ENCODE peak calls at places on chromosome 4, in eight cellular contexts. V, L, G, N, A, P, I and Q are unnamed samples.

GRCh38 chr4:109998867-109999303 is 86.2 kb downstream of the EGF start:
- DNase-seq in V (no peak), L (peak; percentile 43), G (no peak), N (peak; percentile 59), A (no peak), P (no peak), I (peak; percentile 61), Q (peak; percentile 65)

GRCh38 chr4:38077791-38078489 is 117.7 kb downstream of the PTTG2 start:
- DNase-seq in V (no peak), L (no peak), G (no peak), N (no peak), A (no peak), P (no peak), I (no peak), Q (no peak)

GRCh38 chr4:157550028-157550427 is 329.5 kb downstream of the GRIA2 start:
- DNase-seq in V (no peak), L (no peak), G (no peak), N (no peak), A (no peak), P (no peak), I (no peak), Q (no peak)

GRCh38 chr4:37687175-37687525 is 974 bp upstream of the RELL1 start:
- DNase-seq in V (no peak), L (no peak), G (no peak), N (no peak), A (no peak), P (no peak), I (no peak), Q (peak; percentile 87)

GRCh38 chr4:67320645-67321044 is 224.7 kb downstream of the CENPC start:
- DNase-seq in V (peak; percentile 33), L (no peak), G (no peak), N (no peak), A (no peak), P (no peak), I (no peak), Q (peak; percentile 13)

GRCh38 chr4:121938282-121939092 is 13.4 kb downstream of the TRPC3 start:
- DNase-seq in V (no peak), L (no peak), G (no peak), N (no peak), A (no peak), P (no peak), I (peak; percentile 12), Q (no peak)

GRCh38 chr4:128924951-128925350 is 115.5 kb downstream of the JADE1 start:
- DNase-seq in V (no peak), L (no peak), G (no peak), N (no peak), A (no peak), P (no peak), I (peak; percentile 31), Q (no peak)

GRCh38 chr4:111776546-111776945 is 368.7 kb upstream of the FAM241A start:
- DNase-seq in V (no peak), L (no peak), G (no peak), N (no peak), A (no peak), P (no peak), I (no peak), Q (no peak)

GRCh38 chr4:76977731-76978350 is 28.3 kb downstream of the SEPTIN11 start:
- DNase-seq in V (no peak), L (no peak), G (no peak), N (peak; percentile 72), A (no peak), P (no peak), I (peak; percentile 87), Q (no peak)

GRCh38 chr4:1583051-1583785 is 100.9 kb downstream of the FAM53A start:
- DNase-seq in V (no peak), L (no peak), G (no peak), N (no peak), A (no peak), P (no peak), I (no peak), Q (no peak)

GRCh38 chr4:64068096-64068495 is 341.2 kb downstream of the TECRL start:
- DNase-seq in V (no peak), L (no peak), G (no peak), N (no peak), A (no peak), P (no peak), I (no peak), Q (no peak)

GRCh38 chr4:48403779-48404178 is 62.5 kb downstream of the SLAIN2 start:
- DNase-seq in V (no peak), L (no peak), G (no peak), N (no peak), A (no peak), P (no peak), I (no peak), Q (no peak)

GRCh38 chr4:65546882-65547281 is 123.4 kb downstream of the EPHA5 start:
- DNase-seq in V (no peak), L (no peak), G (no peak), N (no peak), A (no peak), P (no peak), I (no peak), Q (no peak)

GRCh38 chr4:99949034-99949998 is 759 bp downstream of the H2AZ1 start:
- DNase-seq in V (peak; percentile 91), L (peak; percentile 78), G (peak; percentile 88), N (peak; percentile 91), A (peak; percentile 87), P (peak; percentile 92), I (peak; percentile 93), Q (peak; percentile 94)

GRCh38 chr4:76984788-76985211 is 35.2 kb downstream of the SEPTIN11 start:
- DNase-seq in V (peak; percentile 83), L (no peak), G (no peak), N (peak; percentile 77), A (peak; percentile 46), P (peak; percentile 51), I (peak; percentile 100), Q (no peak)

GRCh38 chr4:66604192-66604591 is 933.9 kb upstream of the EPHA5 start:
- DNase-seq in V (no peak), L (no peak), G (no peak), N (no peak), A (no peak), P (no peak), I (no peak), Q (no peak)

GRCh38 chr4:94459462-94460161 is 7.9 kb downstream of the PDLIM5 start:
- DNase-seq in V (no peak), L (no peak), G (no peak), N (no peak), A (no peak), P (no peak), I (no peak), Q (no peak)

GRCh38 chr4:80202190-80202711 is 4.9 kb downstream of the PRDM8 start:
- DNase-seq in V (peak; percentile 69), L (no peak), G (peak; percentile 88), N (peak; percentile 77), A (peak; percentile 54), P (peak; percentile 75), I (peak; percentile 80), Q (peak; percentile 74)

GRCh38 chr4:53986062-53986461 is 78.3 kb downstream of the CHIC2 start:
- DNase-seq in V (no peak), L (no peak), G (no peak), N (no peak), A (peak; percentile 46), P (no peak), I (no peak), Q (no peak)

GRCh38 chr4:69830529-69831269 is 29.2 kb downstream of the SULT1E1 start:
- DNase-seq in V (no peak), L (no peak), G (peak; percentile 37), N (peak; percentile 64), A (no peak), P (no peak), I (no peak), Q (peak; percentile 7)
- TF ChIP-seq POLR2A in V (no peak), L (no peak), G (no peak), N (no peak), A (no peak), P (no peak), I (no peak), Q (no peak)

GRCh38 chr4:139817657-139818452 is 152.2 kb downstream of the MGST2 start:
- DNase-seq in V (peak; percentile 35), L (no peak), G (no peak), N (no peak), A (no peak), P (no peak), I (no peak), Q (no peak)

GRCh38 chr4:139815646-139816601 is 150.3 kb downstream of the MGST2 start:
- DNase-seq in V (peak; percentile 56), L (no peak), G (no peak), N (peak; percentile 94), A (no peak), P (peak; percentile 78), I (peak; percentile 90), Q (no peak)

GRCh38 chr4:139816856-139817255 is 151.2 kb downstream of the MGST2 start:
- DNase-seq in V (no peak), L (no peak), G (no peak), N (no peak), A (no peak), P (no peak), I (no peak), Q (no peak)

GRCh38 chr4:139810710-139811109 is 145.1 kb downstream of the MGST2 start:
- DNase-seq in V (no peak), L (no peak), G (no peak), N (no peak), A (no peak), P (no peak), I (no peak), Q (no peak)

DNA sequence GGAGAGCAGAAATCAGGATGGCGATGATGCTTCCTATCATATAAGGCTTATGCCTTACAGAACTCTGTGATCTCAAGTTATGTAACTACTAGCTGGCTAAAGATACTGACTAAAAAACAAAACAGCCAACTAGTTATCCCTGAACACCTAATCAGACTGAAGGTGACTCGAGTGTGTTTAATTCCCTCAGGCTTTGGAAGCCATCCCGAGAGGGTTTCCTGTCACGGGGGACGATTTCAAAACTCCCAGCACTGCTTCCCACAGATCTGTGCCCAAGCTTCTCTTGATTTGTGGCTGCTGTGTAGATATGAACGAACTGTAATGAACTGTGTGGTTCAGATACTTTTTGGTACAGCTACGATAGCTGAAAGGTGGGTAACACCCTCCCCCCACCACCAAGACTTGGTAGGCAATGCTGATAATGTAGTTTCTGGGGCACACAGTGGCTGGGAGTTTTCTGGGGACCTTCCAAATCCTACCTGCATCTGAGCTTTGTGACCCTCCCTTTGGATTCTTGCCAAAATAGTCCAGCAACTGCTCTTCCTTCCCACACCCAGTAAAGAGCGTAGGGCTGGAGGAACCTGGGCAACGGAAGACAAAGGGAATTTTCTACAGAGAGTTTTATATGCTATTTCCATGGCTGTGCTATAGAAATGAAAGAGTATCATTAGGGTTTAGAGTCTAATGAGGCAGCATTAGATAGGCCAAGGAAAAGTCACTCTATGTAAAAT is 148.8 kb downstream of the MGST2 start:
- DNase-seq in V (peak; percentile 69), L (no peak), G (no peak), N (peak; percentile 31), A (peak; percentile 51), P (peak; percentile 67), I (peak; percentile 41), Q (peak; percentile 11)
- TF ChIP-seq POLR2A in V (no peak), L (no peak), G (no peak), N (no peak), A (no peak), P (no peak), I (no peak), Q (no peak)

GRCh38 chr4:24472514-24473308 is 111.6 kb downstream of the DHX15 start:
- DNase-seq in V (peak; percentile 59), L (peak; percentile 77), G (peak; percentile 71), N (peak; percentile 63), A (peak; percentile 58), P (peak; percentile 83), I (peak; percentile 74), Q (peak; percentile 61)
- TF ChIP-seq POLR2A in V (no peak), L (no peak), G (peak; percentile 42), N (no peak), A (no peak), P (no peak), I (no peak), Q (no peak)

GRCh38 chr4:3673176-3673575 is 93.0 kb upstream of the ADRA2C start:
- DNase-seq in V (no peak), L (no peak), G (no peak), N (no peak), A (no peak), P (no peak), I (no peak), Q (no peak)
- TF ChIP-seq POLR2A in V (no peak), L (no peak), G (no peak), N (no peak), A (no peak), P (no peak), I (no peak), Q (no peak)